ENCODE peak calls at places on chromosome 9, in six cellular contexts. One of them, this sample, is unnamed. For H3K4me1 and H3K9me3, the result is how much of the 10 kb centered on the place peaks cover.

GRCh38 chr9:78031271-78031825 is at the start of gene GNAQ:
- DNase-seq in BE2C: peak
- DNase-seq in endodermal cell: peak
- DNase-seq in A673: peak
- DNase-seq in left ventricle myocardium inferior: peak
- DNase-seq in tibial artery: no peak
- DNase-seq in this sample: peak

GRCh38 chr9:97696823-97697601 is at the start of gene XPA:
- DNase-seq in BE2C: peak
- DNase-seq in endodermal cell: peak
- DNase-seq in A673: peak
- DNase-seq in left ventricle myocardium inferior: peak
- DNase-seq in tibial artery: peak
- DNase-seq in this sample: peak

GRCh38 chr9:136409557-136410455 is 608 bp downstream of the ENTR1 start:
- DNase-seq in BE2C: peak
- DNase-seq in endodermal cell: peak
- DNase-seq in A673: peak
- DNase-seq in left ventricle myocardium inferior: no peak
- DNase-seq in tibial artery: no peak
- DNase-seq in this sample: peak

GRCh38 chr9:124795881-124796415 is 19.0 kb downstream of the OLFML2A start:
- DNase-seq in BE2C: no peak
- DNase-seq in endodermal cell: no peak
- DNase-seq in A673: no peak
- DNase-seq in left ventricle myocardium inferior: peak
- DNase-seq in tibial artery: no peak
- DNase-seq in this sample: peak

GRCh38 chr9:125075997-125076396 is 67.3 kb downstream of the SCAI start:
- DNase-seq in BE2C: no peak
- DNase-seq in endodermal cell: no peak
- DNase-seq in A673: no peak
- DNase-seq in left ventricle myocardium inferior: no peak
- DNase-seq in tibial artery: no peak
- DNase-seq in this sample: no peak

GRCh38 chr9:1047605-1048235 is 2.4 kb upstream of the DMRT2 start:
- DNase-seq in BE2C: no peak
- DNase-seq in endodermal cell: no peak
- DNase-seq in A673: no peak
- DNase-seq in left ventricle myocardium inferior: no peak
- DNase-seq in tibial artery: no peak
- DNase-seq in this sample: no peak

GRCh38 chr9:122777935-122778671 is 10.6 kb upstream of the OR5C1 start:
- DNase-seq in BE2C: no peak
- DNase-seq in endodermal cell: no peak
- DNase-seq in A673: no peak
- DNase-seq in left ventricle myocardium inferior: no peak
- DNase-seq in tibial artery: no peak
- DNase-seq in this sample: no peak

GRCh38 chr9:137307255-137308101 is 5.4 kb upstream of the NRARP start:
- DNase-seq in BE2C: peak
- DNase-seq in endodermal cell: peak
- DNase-seq in A673: no peak
- DNase-seq in left ventricle myocardium inferior: peak
- DNase-seq in tibial artery: no peak
- DNase-seq in this sample: no peak

GRCh38 chr9:33785914-33786313 is 9.4 kb upstream of the PRSS3 start:
- DNase-seq in BE2C: no peak
- DNase-seq in endodermal cell: no peak
- DNase-seq in A673: peak
- DNase-seq in left ventricle myocardium inferior: no peak
- DNase-seq in tibial artery: no peak
- DNase-seq in this sample: no peak

GRCh38 chr9:97749928-97750327 is 52.8 kb upstream of the XPA start:
- DNase-seq in BE2C: no peak
- DNase-seq in endodermal cell: no peak
- DNase-seq in A673: no peak
- DNase-seq in left ventricle myocardium inferior: no peak
- DNase-seq in tibial artery: no peak
- DNase-seq in this sample: no peak

GRCh38 chr9:128625391-128626145 is 31.1 kb downstream of the DYNC2I2 start:
- DNase-seq in BE2C: no peak
- DNase-seq in endodermal cell: peak
- DNase-seq in A673: no peak
- DNase-seq in left ventricle myocardium inferior: no peak
- DNase-seq in tibial artery: no peak
- DNase-seq in this sample: no peak

GRCh38 chr9:125932012-125932411 is 184.8 kb downstream of the PBX3 start:
- DNase-seq in BE2C: peak
- DNase-seq in endodermal cell: no peak
- DNase-seq in A673: peak
- DNase-seq in left ventricle myocardium inferior: no peak
- DNase-seq in tibial artery: peak
- DNase-seq in this sample: no peak

GRCh38 chr9:35074141-35074540 is 1.7 kb upstream of the VCP start:
- DNase-seq in BE2C: no peak
- DNase-seq in endodermal cell: no peak
- DNase-seq in A673: no peak
- DNase-seq in left ventricle myocardium inferior: no peak
- DNase-seq in tibial artery: no peak
- DNase-seq in this sample: no peak

GRCh38 chr9:131678499-131679111 is 61.3 kb downstream of the RAPGEF1 start:
- DNase-seq in BE2C: no peak
- DNase-seq in endodermal cell: peak
- DNase-seq in A673: peak
- DNase-seq in left ventricle myocardium inferior: peak
- DNase-seq in tibial artery: peak
- DNase-seq in this sample: peak

GRCh38 chr9:108182950-108183381 is 672.8 kb downstream of the ACTL7B start:
- DNase-seq in BE2C: no peak
- DNase-seq in endodermal cell: no peak
- DNase-seq in A673: no peak
- DNase-seq in left ventricle myocardium inferior: no peak
- DNase-seq in tibial artery: peak
- DNase-seq in this sample: no peak

GRCh38 chr9:112130347-112130746 is 44.8 kb downstream of the SUSD1 start:
- DNase-seq in BE2C: no peak
- DNase-seq in endodermal cell: no peak
- DNase-seq in A673: no peak
- DNase-seq in left ventricle myocardium inferior: no peak
- DNase-seq in tibial artery: no peak
- DNase-seq in this sample: no peak

GRCh38 chr9:79946718-79947117 is 375.0 kb downstream of the TLE4 start:
- DNase-seq in BE2C: no peak
- DNase-seq in endodermal cell: no peak
- DNase-seq in A673: no peak
- DNase-seq in left ventricle myocardium inferior: no peak
- DNase-seq in tibial artery: no peak
- DNase-seq in this sample: no peak

GRCh38 chr9:9552665-9553064 is 1060.1 kb downstream of the PTPRD start:
- DNase-seq in BE2C: no peak
- DNase-seq in endodermal cell: no peak
- DNase-seq in A673: no peak
- DNase-seq in left ventricle myocardium inferior: no peak
- DNase-seq in tibial artery: no peak
- DNase-seq in this sample: no peak

GRCh38 chr9:123220127-123220526 is 48.3 kb downstream of the STRBP start:
- DNase-seq in BE2C: no peak
- DNase-seq in endodermal cell: no peak
- DNase-seq in A673: no peak
- DNase-seq in left ventricle myocardium inferior: no peak
- DNase-seq in tibial artery: no peak
- DNase-seq in this sample: no peak

GRCh38 chr9:18676501-18676900 is 202.5 kb downstream of the ADAMTSL1 start:
- DNase-seq in BE2C: no peak
- DNase-seq in endodermal cell: no peak
- DNase-seq in A673: no peak
- DNase-seq in left ventricle myocardium inferior: no peak
- DNase-seq in tibial artery: no peak
- DNase-seq in this sample: no peak

GRCh38 chr9:105697871-105698270 is 3.5 kb downstream of the TMEM38B start:
- DNase-seq in BE2C: no peak
- DNase-seq in endodermal cell: no peak
- DNase-seq in A673: no peak
- DNase-seq in left ventricle myocardium inferior: no peak
- DNase-seq in tibial artery: no peak
- DNase-seq in this sample: no peak

GRCh38 chr9:105696219-105696793 is 2.0 kb downstream of the TMEM38B start:
- DNase-seq in BE2C: no peak
- DNase-seq in endodermal cell: no peak
- DNase-seq in A673: no peak
- DNase-seq in left ventricle myocardium inferior: no peak
- DNase-seq in tibial artery: no peak
- DNase-seq in this sample: no peak

GRCh38 chr9:105702207-105702606 is 7.9 kb downstream of the TMEM38B start:
- DNase-seq in BE2C: no peak
- DNase-seq in endodermal cell: no peak
- DNase-seq in A673: no peak
- DNase-seq in left ventricle myocardium inferior: no peak
- DNase-seq in tibial artery: no peak
- DNase-seq in this sample: no peak

GRCh38 chr9:105698348-105698747 is 4.0 kb downstream of the TMEM38B start:
- DNase-seq in BE2C: no peak
- DNase-seq in endodermal cell: no peak
- DNase-seq in A673: no peak
- DNase-seq in left ventricle myocardium inferior: no peak
- DNase-seq in tibial artery: no peak
- DNase-seq in this sample: no peak

GRCh38 chr9:105700598-105701544 is 6.5 kb downstream of the TMEM38B start:
- DNase-seq in BE2C: no peak
- DNase-seq in endodermal cell: no peak
- DNase-seq in A673: no peak
- DNase-seq in left ventricle myocardium inferior: no peak
- DNase-seq in tibial artery: no peak
- DNase-seq in this sample: no peak
- H3K4me1 ChIP-seq in BE2C: under half
- H3K4me1 ChIP-seq in endodermal cell: under half
- H3K4me1 ChIP-seq in A673: under half
- H3K4me1 ChIP-seq in left ventricle myocardium inferior: half or more
- H3K4me1 ChIP-seq in tibial artery: half or more
- H3K4me1 ChIP-seq in this sample: under half

GRCh38 chr9:69594180-69594579 is 78.0 kb downstream of the APBA1 start:
- DNase-seq in BE2C: no peak
- DNase-seq in endodermal cell: no peak
- DNase-seq in A673: no peak
- DNase-seq in left ventricle myocardium inferior: no peak
- DNase-seq in tibial artery: no peak
- DNase-seq in this sample: no peak
- H3K9me3 ChIP-seq in BE2C: under half
- H3K9me3 ChIP-seq in endodermal cell: under half
- H3K9me3 ChIP-seq in A673: under half
- H3K9me3 ChIP-seq in left ventricle myocardium inferior: under half
- H3K9me3 ChIP-seq in tibial artery: under half
- H3K9me3 ChIP-seq in this sample: under half

GRCh38 chr9:133540336-133541025 is 6.0 kb downstream of the ADAMTSL2 start:
- DNase-seq in BE2C: no peak
- DNase-seq in endodermal cell: peak
- DNase-seq in A673: no peak
- DNase-seq in left ventricle myocardium inferior: no peak
- DNase-seq in tibial artery: no peak
- DNase-seq in this sample: no peak

GRCh38 chr9:133539434-133539833 is 4.9 kb downstream of the ADAMTSL2 start:
- DNase-seq in BE2C: no peak
- DNase-seq in endodermal cell: no peak
- DNase-seq in A673: no peak
- DNase-seq in left ventricle myocardium inferior: peak
- DNase-seq in tibial artery: no peak
- DNase-seq in this sample: peak

GRCh38 chr9:133543772-133544467 is 9.4 kb downstream of the ADAMTSL2 start:
- DNase-seq in BE2C: no peak
- DNase-seq in endodermal cell: no peak
- DNase-seq in A673: no peak
- DNase-seq in left ventricle myocardium inferior: no peak
- DNase-seq in tibial artery: no peak
- DNase-seq in this sample: peak

GRCh38 chr9:133538851-133539250 is 4.3 kb downstream of the ADAMTSL2 start:
- DNase-seq in BE2C: no peak
- DNase-seq in endodermal cell: no peak
- DNase-seq in A673: no peak
- DNase-seq in left ventricle myocardium inferior: no peak
- DNase-seq in tibial artery: no peak
- DNase-seq in this sample: no peak

GRCh38 chr9:133542002-133542401 is 7.5 kb downstream of the ADAMTSL2 start:
- DNase-seq in BE2C: no peak
- DNase-seq in endodermal cell: no peak
- DNase-seq in A673: no peak
- DNase-seq in left ventricle myocardium inferior: no peak
- DNase-seq in tibial artery: no peak
- DNase-seq in this sample: no peak
- H3K4me1 ChIP-seq in BE2C: under half
- H3K4me1 ChIP-seq in endodermal cell: under half
- H3K4me1 ChIP-seq in A673: under half
- H3K4me1 ChIP-seq in left ventricle myocardium inferior: half or more
- H3K4me1 ChIP-seq in tibial artery: under half
- H3K4me1 ChIP-seq in this sample: under half

GRCh38 chr9:10999646-11000045 is 386.8 kb upstream of the PTPRD start:
- DNase-seq in BE2C: no peak
- DNase-seq in endodermal cell: no peak
- DNase-seq in A673: no peak
- DNase-seq in left ventricle myocardium inferior: no peak
- DNase-seq in tibial artery: no peak
- DNase-seq in this sample: no peak
- H3K9me3 ChIP-seq in BE2C: under half
- H3K9me3 ChIP-seq in endodermal cell: under half
- H3K9me3 ChIP-seq in A673: under half
- H3K9me3 ChIP-seq in left ventricle myocardium inferior: under half
- H3K9me3 ChIP-seq in tibial artery: under half
- H3K9me3 ChIP-seq in this sample: under half

DNA sequence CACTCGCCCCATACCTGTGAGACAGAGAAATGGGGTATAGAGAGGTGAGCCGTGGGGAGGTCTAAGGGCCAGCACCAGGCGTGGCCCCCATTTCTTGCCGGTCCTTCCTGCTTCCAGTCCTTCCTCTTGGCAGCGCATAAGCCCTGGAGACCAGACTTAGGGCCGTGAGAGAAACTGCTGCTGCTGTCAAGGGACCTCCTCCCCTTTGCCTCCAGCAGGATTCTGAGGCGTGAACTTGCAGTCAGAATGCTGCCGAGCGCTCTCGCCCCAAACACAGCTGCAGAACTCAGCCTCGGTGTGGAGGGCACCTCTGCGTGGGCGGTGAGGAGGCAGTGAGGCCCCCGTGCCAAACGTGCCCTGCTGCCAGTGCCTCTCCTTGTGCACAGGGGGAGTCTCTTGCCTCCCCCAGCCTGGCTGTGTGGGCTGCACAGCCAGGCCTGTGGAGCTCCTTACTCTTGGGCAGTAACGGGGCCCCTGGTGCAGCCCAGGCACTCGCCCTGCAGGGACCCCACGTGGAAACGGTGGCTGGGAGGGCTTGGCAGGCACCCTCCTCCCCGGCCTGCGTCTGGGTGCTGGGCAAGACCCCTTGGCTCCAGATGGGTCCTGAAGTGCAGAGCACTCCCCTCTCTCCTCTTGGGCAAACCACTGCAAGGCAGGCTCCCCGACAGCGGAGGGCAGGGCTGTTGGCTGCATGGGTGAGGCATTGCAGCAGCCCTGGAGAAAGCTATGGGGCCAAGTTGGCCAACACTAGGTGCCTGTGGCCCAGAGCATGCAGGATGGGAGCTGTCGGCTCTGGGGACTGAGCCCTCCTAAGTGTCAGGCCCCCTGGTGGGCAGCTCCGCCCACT is 85.4 kb downstream of the RXRA start:
- DNase-seq in BE2C: peak
- DNase-seq in endodermal cell: peak
- DNase-seq in A673: peak
- DNase-seq in left ventricle myocardium inferior: peak
- DNase-seq in tibial artery: no peak
- DNase-seq in this sample: peak
- H3K4me1 ChIP-seq in BE2C: half or more
- H3K4me1 ChIP-seq in endodermal cell: under half
- H3K4me1 ChIP-seq in A673: half or more
- H3K4me1 ChIP-seq in left ventricle myocardium inferior: half or more
- H3K4me1 ChIP-seq in tibial artery: half or more
- H3K4me1 ChIP-seq in this sample: under half